ENCODE peak calls at places on chromosomes 7 and 10, in eight cellular contexts. R, T, P, U, H, Q, A and W are unnamed samples.

GRCh38 chr7:50687575-50688261 is 95.0 kb downstream of the GRB10 start:
- DNase-seq in U (no peak), T (no peak), A (no peak), Q (no peak), P (no peak), R (no peak), H (no peak), W (no peak)

GRCh38 chr10:14592026-14592425 is 182.7 kb downstream of the FAM107B start:
- DNase-seq in P (no peak), U (no peak), H (no peak), Q (no peak), A (no peak), T (no peak), R (no peak), W (no peak)

GRCh38 chr7:30899066-30899465 is 12.6 kb upstream of the AQP1 start:
- DNase-seq in H (no peak), R (no peak), T (no peak), P (no peak), A (no peak), Q (no peak), U (no peak), W (no peak)

GRCh38 chr10:118818621-118819221 is 64.0 kb upstream of the CACUL1 start:
- DNase-seq in R (peak), Q (no peak), P (no peak), A (no peak), H (no peak), T (no peak), U (no peak), W (no peak)

GRCh38 chr7:128841961-128842673 is 11.9 kb downstream of the FLNC start:
- DNase-seq in Q (peak), T (peak), P (no peak), H (peak), R (peak), U (peak), A (no peak), W (no peak)

GRCh38 chr7:134899729-134900128 is 86.6 kb upstream of the AGBL3 start:
- DNase-seq in H (no peak), A (no peak), P (no peak), Q (no peak), U (no peak), R (no peak), T (no peak), W (no peak)

GRCh38 chr10:132133449-132134291 is 53.1 kb upstream of the DPYSL4 start:
- DNase-seq in A (no peak), T (no peak), U (no peak), H (no peak), Q (no peak), R (no peak), P (peak), W (no peak)

GRCh38 chr7:143299840-143300239 is 11.7 kb downstream of the CASP2 start:
- DNase-seq in A (peak), U (peak), P (no peak), R (no peak), T (peak), H (peak), Q (peak), W (no peak)

GRCh38 chr7:140605337-140605736 is 35.3 kb downstream of the DENND2A start:
- DNase-seq in R (no peak), U (no peak), P (no peak), Q (no peak), A (no peak), T (no peak), H (no peak), W (no peak)

GRCh38 chr7:130831817-130832481 is 97.9 kb upstream of the KLF14 start:
- DNase-seq in T (no peak), A (no peak), H (peak), U (no peak), R (no peak), P (no peak), Q (peak), W (no peak)

GRCh38 chr10:34523017-34523767 is 291.9 kb downstream of the PARD3 start:
- DNase-seq in T (no peak), A (no peak), Q (no peak), U (no peak), P (no peak), R (no peak), H (no peak), W (no peak)

GRCh38 chr7:114415054-114415997 is 711 bp downstream of the FOXP2 start:
- DNase-seq in A (no peak), R (no peak), H (no peak), Q (no peak), P (no peak), T (no peak), U (no peak), W (no peak)

GRCh38 chr10:109881481-109881880 is 41.8 kb downstream of the XPNPEP1 start:
- DNase-seq in Q (no peak), T (peak), P (no peak), R (no peak), A (no peak), U (no peak), H (no peak), W (no peak)

GRCh38 chr7:144818516-144818915 is 17.3 kb downstream of the TPK1 start:
- DNase-seq in H (no peak), Q (no peak), R (no peak), A (no peak), U (no peak), P (no peak), T (no peak), W (no peak)

GRCh38 chr7:66442385-66442784 is 186.3 kb upstream of the KCTD7 start:
- DNase-seq in A (no peak), Q (no peak), P (no peak), H (no peak), U (peak), T (no peak), R (no peak), W (no peak)

GRCh38 chr10:124064158-124064603 is 29.2 kb downstream of the CHST15 start:
- DNase-seq in A (no peak), P (peak), H (peak), R (peak), Q (no peak), T (no peak), U (no peak), W (no peak)

GRCh38 chr10:79405995-79406515 is 39.4 kb downstream of the ZCCHC24 start:
- DNase-seq in U (no peak), R (no peak), Q (no peak), T (no peak), A (no peak), H (no peak), P (no peak), W (peak)

GRCh38 chr7:120402368-120402767 is 129.4 kb downstream of the KCND2 start:
- DNase-seq in P (no peak), R (no peak), U (no peak), H (no peak), Q (no peak), A (no peak), T (no peak), W (no peak)

GRCh38 chr7:69962856-69963149 is 364.5 kb downstream of the AUTS2 start:
- DNase-seq in A (no peak), P (no peak), Q (no peak), R (no peak), U (no peak), H (no peak), T (no peak), W (no peak)

GRCh38 chr10:75395955-75396860 is 5.4 kb downstream of the ZNF503 start:
- DNase-seq in H (no peak), Q (no peak), A (no peak), U (peak), R (peak), T (no peak), P (peak), W (peak)

GRCh38 chr7:6250364-6250833 is 22.0 kb downstream of the CYTH3 start:
- DNase-seq in P (no peak), T (no peak), R (no peak), Q (no peak), A (no peak), U (no peak), H (no peak), W (no peak)

GRCh38 chr10:89278034-89278535 is 23.8 kb upstream of the IFIT2 start:
- DNase-seq in Q (no peak), R (no peak), T (no peak), P (no peak), H (peak), A (peak), U (no peak), W (no peak)

GRCh38 chr10:124240721-124241350 is 147.4 kb upstream of the CHST15 start:
- DNase-seq in A (no peak), H (no peak), T (peak), Q (no peak), R (no peak), P (peak), U (peak), W (peak)

GRCh38 chr10:48765039-48765438 is 80.4 kb downstream of the WDFY4 start:
- DNase-seq in P (no peak), U (no peak), T (no peak), H (no peak), Q (no peak), A (no peak), R (no peak), W (no peak)

GRCh38 chr10:111656066-111656465 is 527.5 kb downstream of the GPAM start:
- DNase-seq in P (no peak), Q (no peak), R (no peak), U (no peak), T (no peak), H (no peak), A (no peak), W (no peak)

GRCh38 chr7:151462306-151462779 is 22.4 kb upstream of the CRYGN start:
- DNase-seq in U (no peak), T (no peak), P (no peak), R (no peak), Q (no peak), H (no peak), A (no peak), W (no peak)

GRCh38 chr7:151461096-151461941 is 21.4 kb upstream of the CRYGN start:
- DNase-seq in R (no peak), U (no peak), P (no peak), T (no peak), A (no peak), H (no peak), Q (no peak), W (peak)

GRCh38 chr7:151461942-151462230 is 21.9 kb upstream of the CRYGN start:
- DNase-seq in A (no peak), P (no peak), T (no peak), U (no peak), R (no peak), H (no peak), Q (no peak), W (no peak)

GRCh38 chr7:151459726-151460473 is 20.0 kb upstream of the CRYGN start:
- DNase-seq in T (peak), H (peak), U (peak), P (peak), R (peak), A (peak), Q (no peak), W (peak)

GRCh38 chr7:151460474-151460855 is 20.5 kb upstream of the CRYGN start:
- DNase-seq in T (no peak), U (no peak), P (peak), A (peak), H (no peak), Q (no peak), R (peak), W (no peak)
- H3K4me3 ChIP-seq in T (peak), U (no peak), P (peak), A (peak), H (no peak), Q (no peak), R (no peak), W (peak)

GRCh38 chr10:101725843-101726242 is 30.9 kb upstream of the FBXW4 start:
- DNase-seq in R (no peak), T (no peak), U (peak), A (no peak), H (no peak), Q (no peak), P (no peak), W (no peak)
- TF ChIP-seq POLR2A in R (no peak), T (no peak), U (no peak), A (no peak), H (no peak), Q (no peak), P (no peak), W (no peak)

GRCh38 chr10:98272690-98273453 is 4.9 kb upstream of the LOXL4 start:
- DNase-seq in H (no peak), Q (no peak), A (no peak), U (no peak), T (no peak), R (no peak), P (no peak), W (peak)
- TF ChIP-seq EP300 in H (no peak), Q (no peak), A (no peak), U (no peak), T (no peak), R (no peak), P (no peak), W (no peak)

GRCh38 chr7:43302211-43302711 is 189.8 kb downstream of the HECW1 start:
- DNase-seq in U (no peak), R (peak), T (no peak), P (no peak), A (no peak), H (no peak), Q (no peak), W (no peak)
- H3K4me3 ChIP-seq in U (no peak), R (no peak), T (no peak), P (no peak), A (no peak), H (no peak), Q (no peak), W (no peak)

DNA sequence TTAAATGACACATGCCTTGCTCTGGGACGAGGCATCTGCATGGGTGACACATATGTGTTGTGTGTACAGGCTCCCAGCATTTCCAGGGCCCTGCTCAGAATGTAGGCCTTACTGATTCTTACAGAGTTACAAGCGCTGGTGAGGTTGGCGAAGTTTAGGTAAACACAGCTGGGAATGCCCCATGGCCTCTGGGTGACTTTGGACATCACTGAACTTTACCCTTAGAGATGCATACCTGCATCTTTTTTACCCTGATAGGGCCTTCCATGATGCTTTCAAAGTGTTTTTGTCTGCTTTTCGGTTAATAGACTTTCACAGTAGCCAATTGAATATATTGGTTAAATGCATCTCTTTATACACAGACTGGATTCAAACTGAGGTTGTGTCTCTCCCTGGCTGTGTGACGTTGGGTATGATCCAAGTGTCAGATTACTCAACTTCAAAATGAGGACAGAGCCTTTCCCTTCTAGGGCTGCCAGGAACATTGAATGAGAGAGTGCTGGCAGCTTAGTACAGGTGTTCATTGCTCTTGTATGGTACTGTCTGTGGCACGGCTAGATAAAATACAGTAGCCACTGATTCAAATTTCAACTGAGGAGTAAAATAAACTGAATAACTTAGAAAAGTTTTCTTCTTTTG is 29.5 kb downstream of the EGFR start:
- DNase-seq in R (no peak), U (no peak), H (no peak), T (peak), Q (no peak), A (peak), P (no peak), W (no peak)
- TF ChIP-seq POLR2A in R (no peak), U (no peak), H (no peak), T (no peak), Q (no peak), A (no peak), P (no peak), W (no peak)